ENCODE peak calls at places on chromosomes 4 and X, in six cellular contexts. One of them, this sample, is unnamed.

GRCh38 chrX:82218361-82218760 is 1016.5 kb downstream of the SH3BGRL start:
- DNase-seq in SK-N-DZ: peak
- DNase-seq in MCF 10A: peak
- DNase-seq in HEK293T: peak
- DNase-seq in nephron progenitor cell: no peak
- DNase-seq in right cardiac atrium: no peak
- DNase-seq in this sample: no peak

GRCh38 chr4:139176299-139177048 is 544 bp downstream of the ELF2 start:
- DNase-seq in SK-N-DZ: peak
- DNase-seq in MCF 10A: peak
- DNase-seq in HEK293T: peak
- DNase-seq in nephron progenitor cell: peak
- DNase-seq in right cardiac atrium: peak
- DNase-seq in this sample: peak

GRCh38 chrX:24619647-24620046 is 27.5 kb downstream of the PCYT1B start:
- DNase-seq in SK-N-DZ: no peak
- DNase-seq in MCF 10A: peak
- DNase-seq in HEK293T: peak
- DNase-seq in nephron progenitor cell: no peak
- DNase-seq in right cardiac atrium: peak
- DNase-seq in this sample: peak

GRCh38 chr4:40750461-40751258 is 905 bp downstream of the NSUN7 start:
- DNase-seq in SK-N-DZ: no peak
- DNase-seq in MCF 10A: no peak
- DNase-seq in HEK293T: no peak
- DNase-seq in nephron progenitor cell: peak
- DNase-seq in right cardiac atrium: no peak
- DNase-seq in this sample: no peak

GRCh38 chrX:24799565-24799964 is 105.8 kb downstream of the POLA1 start:
- DNase-seq in SK-N-DZ: no peak
- DNase-seq in MCF 10A: no peak
- DNase-seq in HEK293T: no peak
- DNase-seq in nephron progenitor cell: no peak
- DNase-seq in right cardiac atrium: no peak
- DNase-seq in this sample: no peak

GRCh38 chrX:100980608-100981497 is 11.3 kb downstream of the ARL13A start:
- DNase-seq in SK-N-DZ: no peak
- DNase-seq in MCF 10A: peak
- DNase-seq in HEK293T: no peak
- DNase-seq in nephron progenitor cell: no peak
- DNase-seq in right cardiac atrium: no peak
- DNase-seq in this sample: peak

GRCh38 chr4:159024266-159024665 is 78.6 kb upstream of the RAPGEF2 start:
- DNase-seq in SK-N-DZ: no peak
- DNase-seq in MCF 10A: no peak
- DNase-seq in HEK293T: no peak
- DNase-seq in nephron progenitor cell: no peak
- DNase-seq in right cardiac atrium: no peak
- DNase-seq in this sample: no peak

GRCh38 chrX:68508799-68509198 is 9.9 kb downstream of the YIPF6 start:
- DNase-seq in SK-N-DZ: no peak
- DNase-seq in MCF 10A: no peak
- DNase-seq in HEK293T: no peak
- DNase-seq in nephron progenitor cell: no peak
- DNase-seq in right cardiac atrium: no peak
- DNase-seq in this sample: no peak

GRCh38 chr4:187238646-187239045 is 515.0 kb upstream of the FAT1 start:
- DNase-seq in SK-N-DZ: no peak
- DNase-seq in MCF 10A: no peak
- DNase-seq in HEK293T: no peak
- DNase-seq in nephron progenitor cell: no peak
- DNase-seq in right cardiac atrium: no peak
- DNase-seq in this sample: no peak

GRCh38 chr4:53455766-53456165 is 78.3 kb downstream of the FIP1L1 start:
- DNase-seq in SK-N-DZ: no peak
- DNase-seq in MCF 10A: no peak
- DNase-seq in HEK293T: no peak
- DNase-seq in nephron progenitor cell: no peak
- DNase-seq in right cardiac atrium: no peak
- DNase-seq in this sample: no peak

GRCh38 chrX:5399403-5399802 is 829.3 kb downstream of the NLGN4X start:
- DNase-seq in SK-N-DZ: no peak
- DNase-seq in MCF 10A: no peak
- DNase-seq in HEK293T: no peak
- DNase-seq in nephron progenitor cell: no peak
- DNase-seq in right cardiac atrium: no peak
- DNase-seq in this sample: no peak

GRCh38 chr4:168839758-168840385 is 170.2 kb downstream of the CBR4 start:
- DNase-seq in SK-N-DZ: no peak
- DNase-seq in MCF 10A: no peak
- DNase-seq in HEK293T: no peak
- DNase-seq in nephron progenitor cell: no peak
- DNase-seq in right cardiac atrium: no peak
- DNase-seq in this sample: no peak

GRCh38 chrX:12955882-12956703 is 18.8 kb upstream of the TMSB4X start:
- DNase-seq in SK-N-DZ: no peak
- DNase-seq in MCF 10A: peak
- DNase-seq in HEK293T: no peak
- DNase-seq in nephron progenitor cell: no peak
- DNase-seq in right cardiac atrium: peak
- DNase-seq in this sample: peak

GRCh38 chr4:41644288-41644914 is 104.1 kb downstream of the PHOX2B start:
- DNase-seq in SK-N-DZ: no peak
- DNase-seq in MCF 10A: no peak
- DNase-seq in HEK293T: no peak
- DNase-seq in nephron progenitor cell: peak
- DNase-seq in right cardiac atrium: peak
- DNase-seq in this sample: peak

GRCh38 chr4:8612646-8613045 is 20.1 kb downstream of the CPZ start:
- DNase-seq in SK-N-DZ: no peak
- DNase-seq in MCF 10A: no peak
- DNase-seq in HEK293T: no peak
- DNase-seq in nephron progenitor cell: no peak
- DNase-seq in right cardiac atrium: no peak
- DNase-seq in this sample: no peak

GRCh38 chr4:13933163-13933562 is 305.6 kb upstream of the BOD1L1 start:
- DNase-seq in SK-N-DZ: no peak
- DNase-seq in MCF 10A: no peak
- DNase-seq in HEK293T: no peak
- DNase-seq in nephron progenitor cell: no peak
- DNase-seq in right cardiac atrium: no peak
- DNase-seq in this sample: no peak

GRCh38 chr4:109989044-109989443 is 76.4 kb downstream of the EGF start:
- DNase-seq in SK-N-DZ: no peak
- DNase-seq in MCF 10A: peak
- DNase-seq in HEK293T: no peak
- DNase-seq in nephron progenitor cell: no peak
- DNase-seq in right cardiac atrium: no peak
- DNase-seq in this sample: no peak

GRCh38 chr4:71732706-71733105 is 51.2 kb downstream of the GC start:
- DNase-seq in SK-N-DZ: no peak
- DNase-seq in MCF 10A: peak
- DNase-seq in HEK293T: peak
- DNase-seq in nephron progenitor cell: no peak
- DNase-seq in right cardiac atrium: no peak
- DNase-seq in this sample: no peak

GRCh38 chr4:16591867-16592266 is 306.6 kb downstream of the LDB2 start:
- DNase-seq in SK-N-DZ: peak
- DNase-seq in MCF 10A: no peak
- DNase-seq in HEK293T: no peak
- DNase-seq in nephron progenitor cell: no peak
- DNase-seq in right cardiac atrium: peak
- DNase-seq in this sample: peak

GRCh38 chr4:176792348-176793059 is at the start of gene VEGFC:
- DNase-seq in SK-N-DZ: peak
- DNase-seq in MCF 10A: peak
- DNase-seq in HEK293T: peak
- DNase-seq in nephron progenitor cell: peak
- DNase-seq in right cardiac atrium: peak
- DNase-seq in this sample: peak

GRCh38 chr4:128488055-128488705 is 200.6 kb upstream of the PGRMC2 start:
- DNase-seq in SK-N-DZ: no peak
- DNase-seq in MCF 10A: no peak
- DNase-seq in HEK293T: no peak
- DNase-seq in nephron progenitor cell: no peak
- DNase-seq in right cardiac atrium: no peak
- DNase-seq in this sample: no peak

GRCh38 chr4:3836802-3837601 is 70.8 kb downstream of the ADRA2C start:
- DNase-seq in SK-N-DZ: peak
- DNase-seq in MCF 10A: peak
- DNase-seq in HEK293T: no peak
- DNase-seq in nephron progenitor cell: peak
- DNase-seq in right cardiac atrium: no peak
- DNase-seq in this sample: peak